ENCODE peak calls at places on chromosomes 16 and 17, in seven cellular contexts. H is kidney glomerular epithelial cell; L is CD4-positive, alpha-beta memory T cell; B is endothelial cell; X is iris pigment epithelial cell; Q is AG08396; D is stimulated activated CD4-positive, alpha-beta T cell treated with anti-CD3 and anti-CD28 coated beads, Interleukin-4, amount 100 ng/mL, for 24 hours. E is an unnamed sample.
A peak's percentile ranks its signal among the peaks of the same experiment; 100 is the strongest.

GRCh38 chr16:82657239-82657638 is 30.5 kb downstream of the CDH13 start:
- DNase-seq in H (no peak), L (no peak), B (no peak), X (peak; percentile 90), Q (no peak), D (no peak), E (no peak)

GRCh38 chr16:67781548-67781921 is 24.8 kb downstream of the RANBP10 start:
- DNase-seq in H (no peak), L (no peak), B (no peak), X (no peak), Q (no peak), D (no peak), E (no peak)

GRCh38 chr16:24116371-24116770 is 139.8 kb upstream of the CACNG3 start:
- DNase-seq in H (no peak), L (no peak), B (no peak), X (no peak), Q (no peak), D (no peak), E (no peak)

GRCh38 chr17:82120148-82120547 is 22.1 kb upstream of the FASN start:
- DNase-seq in H (no peak), L (peak; percentile 22), B (no peak), X (peak; percentile 35), Q (no peak), D (no peak), E (no peak)

GRCh38 chr17:57975044-57975443 is 13.0 kb downstream of the VEZF1 start:
- DNase-seq in H (no peak), L (no peak), B (no peak), X (peak; percentile 92), Q (no peak), D (no peak), E (no peak)

GRCh38 chr17:32266389-32267269 is 997 bp downstream of the RHBDL3 start:
- DNase-seq in H (no peak), L (peak; percentile 16), B (no peak), X (no peak), Q (no peak), D (peak; percentile 25), E (peak; percentile 47)

GRCh38 chr17:39963826-39964225 is 1.0 kb downstream of the GSDMA start:
- DNase-seq in H (no peak), L (peak; percentile 17), B (no peak), X (no peak), Q (no peak), D (peak; percentile 29), E (peak; percentile 1)

GRCh38 chr17:76598004-76598439 is 12.4 kb upstream of the ST6GALNAC2 start:
- DNase-seq in H (no peak), L (no peak), B (no peak), X (no peak), Q (no peak), D (no peak), E (no peak)

GRCh38 chr17:4409659-4410058 is 24.1 kb upstream of the SPNS3 start:
- DNase-seq in H (no peak), L (no peak), B (no peak), X (peak; percentile 54), Q (no peak), D (no peak), E (no peak)

GRCh38 chr17:42288078-42288984 is at the start of gene STAT5A:
- DNase-seq in H (peak; percentile 6), L (peak; percentile 81), B (peak; percentile 87), X (peak; percentile 91), Q (peak; percentile 91), D (peak; percentile 79), E (peak; percentile 95)

GRCh38 chr16:85171004-85171808 is 58.9 kb upstream of the CIBAR2 start:
- DNase-seq in H (no peak), L (no peak), B (no peak), X (no peak), Q (no peak), D (no peak), E (peak; percentile 43)

GRCh38 chr17:76367647-76368046 is 13.9 kb upstream of the PRPSAP1 start:
- DNase-seq in H (no peak), L (no peak), B (no peak), X (no peak), Q (no peak), D (no peak), E (no peak)

GRCh38 chr17:35731239-35731931 is at the start of gene RASL10B:
- DNase-seq in H (peak; percentile 35), L (peak; percentile 42), B (peak; percentile 59), X (peak; percentile 60), Q (peak; percentile 90), D (peak; percentile 56), E (peak; percentile 74)

GRCh38 chr17:80424878-80425765 is 10.2 kb downstream of the ENDOV start:
- DNase-seq in H (no peak), L (no peak), B (no peak), X (no peak), Q (no peak), D (no peak), E (no peak)

GRCh38 chr16:67504190-67505021 is 21.1 kb upstream of the AGRP start:
- DNase-seq in H (no peak), L (peak; percentile 42), B (no peak), X (no peak), Q (no peak), D (peak; percentile 32), E (peak; percentile 65)

GRCh38 chr17:44901323-44901965 is 2.2 kb upstream of the EFTUD2 start:
- DNase-seq in H (peak; percentile 56), L (no peak), B (no peak), X (peak; percentile 62), Q (peak; percentile 45), D (no peak), E (no peak)

GRCh38 chr17:78986048-78986648 is 6.4 kb upstream of the LGALS3BP start:
- DNase-seq in H (no peak), L (no peak), B (no peak), X (peak; percentile 71), Q (no peak), D (no peak), E (peak; percentile 59)

GRCh38 chr17:81002409-81003361 is 11.0 kb downstream of the CHMP6 start:
- DNase-seq in H (no peak), L (no peak), B (no peak), X (peak; percentile 35), Q (peak; percentile 87), D (no peak), E (peak; percentile 73)

GRCh38 chr16:84247844-84248243 is 8.0 kb upstream of the KCNG4 start:
- DNase-seq in H (peak; percentile 3), L (no peak), B (no peak), X (no peak), Q (no peak), D (no peak), E (no peak)